ENCODE peak calls at places on chromosomes 4 and X, in nine cellular contexts. Y, H, F, N, B, I, M, J and O are unnamed samples.
A peak's percentile ranks its signal among the peaks of the same experiment; 100 is the strongest.

GRCh38 chrX:48520976-48521352 is 644 bp upstream of the EBP start:
- DNase-seq in Y (no peak), H (no peak), F (no peak), N (no peak), B (no peak), I (no peak), M (peak; percentile 33), J (no peak), O (no peak)

GRCh38 chr4:159764343-159764952 is 661.6 kb downstream of the RAPGEF2 start:
- DNase-seq in Y (no peak), H (no peak), F (no peak), N (peak; percentile 71), B (peak; percentile 68), I (no peak), M (no peak), J (peak; percentile 64), O (no peak)

GRCh38 chr4:127748957-127749356 is 18.8 kb downstream of the SLC25A31 start:
- DNase-seq in Y (no peak), H (no peak), F (no peak), N (no peak), B (no peak), I (no peak), M (no peak), J (no peak), O (no peak)

GRCh38 chrX:96611619-96612362 is 72.9 kb upstream of the DIAPH2 start:
- DNase-seq in Y (peak; percentile 45), H (no peak), F (no peak), N (no peak), B (no peak), I (no peak), M (no peak), J (peak; percentile 6), O (no peak)

GRCh38 chr4:185524888-185525863 is 10.1 kb downstream of the PDLIM3 start:
- DNase-seq in Y (peak; percentile 75), H (no peak), F (peak; percentile 66), N (no peak), B (no peak), I (no peak), M (no peak), J (no peak), O (no peak)

GRCh38 chr4:107885865-107886264 is 45.5 kb upstream of the CYP2U1 start:
- DNase-seq in Y (no peak), H (no peak), F (no peak), N (no peak), B (no peak), I (no peak), M (no peak), J (peak; percentile 72), O (no peak)

GRCh38 chrX:110394653-110395052 is 36.0 kb downstream of the RTL9 start:
- DNase-seq in Y (no peak), H (no peak), F (no peak), N (peak; percentile 39), B (no peak), I (no peak), M (no peak), J (peak; percentile 88), O (no peak)

GRCh38 chrX:24294619-24295018 is 19.2 kb downstream of the SUPT20HL2 start:
- DNase-seq in Y (no peak), H (no peak), F (no peak), N (peak; percentile 34), B (peak; percentile 61), I (no peak), M (peak; percentile 26), J (no peak), O (peak; percentile 11)

GRCh38 chr4:10810411-10810810 is 125.8 kb upstream of the CLNK start:
- DNase-seq in Y (no peak), H (no peak), F (no peak), N (no peak), B (no peak), I (no peak), M (no peak), J (no peak), O (no peak)

GRCh38 chr4:125096662-125097061 is 218.1 kb upstream of the FAT4 start:
- DNase-seq in Y (no peak), H (no peak), F (no peak), N (no peak), B (no peak), I (no peak), M (no peak), J (no peak), O (no peak)

DNA sequence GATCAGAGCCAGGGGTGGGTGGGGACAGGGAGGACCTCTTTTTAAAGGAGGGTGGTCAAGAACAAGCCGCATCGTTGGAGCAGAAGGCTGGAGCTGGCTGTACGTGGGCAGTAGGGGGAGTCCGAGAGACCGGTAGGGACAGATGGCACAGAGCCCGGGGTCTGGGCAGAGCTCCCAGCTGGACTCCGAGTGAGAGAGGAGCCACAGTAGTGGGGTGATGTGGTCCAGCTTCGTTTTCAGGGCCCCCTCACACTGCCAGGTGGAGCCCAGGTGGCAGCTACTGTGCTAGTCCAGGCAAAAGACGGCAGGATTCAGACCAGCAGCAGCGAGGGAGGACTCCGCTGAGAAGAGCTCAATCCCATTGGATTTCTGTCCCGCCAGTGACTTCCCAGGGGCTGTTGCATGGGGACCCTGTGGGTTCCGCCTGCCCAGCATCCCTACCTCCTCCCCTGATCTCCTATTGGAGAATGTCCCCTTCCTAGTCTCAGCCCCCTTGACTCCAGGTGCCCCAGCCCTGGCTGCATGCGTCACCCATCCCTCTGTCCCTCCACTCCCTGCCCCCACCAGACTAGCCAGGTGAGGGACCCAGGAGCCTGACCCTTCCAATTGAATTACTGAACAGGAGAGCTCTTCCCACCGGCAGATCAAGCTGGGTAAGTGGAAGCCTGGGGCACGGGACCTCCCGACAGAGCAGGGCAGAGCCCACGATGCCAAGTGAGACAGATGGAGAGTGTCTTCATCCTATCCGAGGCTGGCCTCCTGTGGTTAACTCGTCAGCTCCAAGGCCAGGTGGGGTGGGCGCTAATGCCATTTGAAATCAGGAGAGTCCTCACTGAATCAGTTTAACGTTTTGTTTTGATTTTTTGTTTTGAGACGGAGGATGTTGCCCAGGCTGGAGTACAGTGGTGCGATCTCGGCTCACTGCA is 2.9 kb downstream of the ARHGAP4 start:
- DNase-seq in Y (peak; percentile 91), H (no peak), F (peak; percentile 83), N (peak; percentile 50), B (no peak), I (peak; percentile 87), M (peak; percentile 62), J (no peak), O (peak; percentile 72)
- TF ChIP-seq CTCF in Y (peak; percentile 24), H (no peak), F (peak; percentile 60), N (no peak), B (peak; percentile 52), I (no peak), M (peak; percentile 38), J (peak; percentile 70), O (peak; percentile 36)

DNA sequence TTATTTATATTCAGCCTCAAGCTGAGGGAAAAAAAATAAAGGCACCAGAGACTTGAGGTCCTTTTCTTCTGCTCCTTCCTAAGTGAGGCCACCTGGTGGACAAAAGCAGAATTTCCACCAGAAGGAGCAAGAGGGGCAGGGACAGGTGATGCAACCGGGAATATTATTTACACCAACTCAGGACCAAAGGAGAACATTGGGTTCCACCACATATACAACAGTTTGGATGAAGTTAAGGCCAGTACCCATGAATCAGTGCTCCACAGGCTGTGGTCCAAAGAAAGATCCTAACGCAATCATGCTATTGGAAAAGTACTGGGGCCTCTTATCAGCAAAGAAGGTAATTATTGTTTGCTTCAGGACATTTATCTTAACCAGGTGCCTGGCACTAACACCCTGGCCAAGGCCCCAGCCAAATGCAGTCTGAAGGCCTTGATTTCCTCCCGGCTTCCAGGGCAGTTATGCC is 57.4 kb downstream of the TSC22D3 start:
- DNase-seq in Y (peak; percentile 91), H (no peak), F (peak; percentile 64), N (peak; percentile 92), B (peak; percentile 78), I (peak; percentile 94), M (peak; percentile 63), J (peak; percentile 70), O (peak; percentile 88)
- TF ChIP-seq CTCF in Y (peak; percentile 89), H (peak; percentile 95), F (peak; percentile 88), N (peak; percentile 81), B (peak; percentile 57), I (peak; percentile 79), M (peak; percentile 77), J (peak; percentile 48), O (peak; percentile 84)

DNA sequence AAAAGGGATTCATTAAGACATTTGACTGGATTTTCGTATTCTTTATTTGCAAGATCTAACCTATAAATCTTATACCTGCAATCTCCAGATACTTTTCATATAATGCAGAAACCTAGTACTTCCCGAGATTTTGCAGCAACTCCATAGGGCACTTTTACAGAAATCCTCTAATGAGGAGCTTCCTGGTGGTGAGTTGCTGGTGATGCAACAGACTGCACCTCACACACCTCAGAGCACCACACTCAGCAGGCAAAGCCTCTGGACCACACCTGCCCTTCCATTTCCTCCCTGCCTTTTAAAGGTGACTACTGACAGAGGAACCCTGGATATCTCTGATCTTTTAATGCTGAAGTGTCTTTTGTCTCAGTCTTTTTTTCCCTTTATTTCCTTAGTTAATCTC is 289.4 kb downstream of the TRAM1L1 start:
- DNase-seq in Y (no peak), H (no peak), F (no peak), N (no peak), B (no peak), I (no peak), M (no peak), J (no peak), O (no peak)
- TF ChIP-seq CTCF in Y (no peak), H (no peak), F (no peak), N (no peak), B (no peak), I (no peak), M (no peak), J (no peak), O (no peak)

DNA sequence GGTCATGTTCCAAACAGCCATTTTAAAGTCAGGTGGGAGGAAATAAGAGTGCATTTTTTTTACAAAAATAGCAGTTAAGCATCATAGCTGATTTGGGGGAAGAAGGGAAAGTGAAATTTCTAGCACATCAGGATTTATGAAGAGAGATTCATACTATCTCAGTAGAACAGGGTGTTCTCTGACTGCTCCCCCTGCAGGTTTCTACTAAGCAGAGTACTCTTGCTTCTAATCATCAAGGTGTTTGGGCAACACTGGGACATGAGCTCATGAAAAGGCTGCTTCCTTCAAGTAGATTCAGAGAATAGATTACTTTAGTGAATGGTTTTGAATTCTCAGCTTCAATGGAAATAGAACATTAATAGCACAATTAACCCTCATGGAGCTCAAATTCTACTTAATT is 591.4 kb upstream of the PCDH10 start:
- DNase-seq in Y (no peak), H (no peak), F (no peak), N (peak; percentile 28), B (peak; percentile 12), I (no peak), M (no peak), J (peak; percentile 2), O (no peak)
- TF ChIP-seq CTCF in Y (no peak), H (no peak), F (no peak), N (peak; percentile 16), B (peak; percentile 5), I (no peak), M (no peak), J (no peak), O (no peak)

GRCh38 chrX:20388594-20388993 is 121.9 kb upstream of the RPS6KA3 start:
- DNase-seq in Y (no peak), H (no peak), F (no peak), N (no peak), B (no peak), I (no peak), M (no peak), J (no peak), O (no peak)

GRCh38 chrX:20397587-20397986 is 130.9 kb upstream of the RPS6KA3 start:
- DNase-seq in Y (no peak), H (no peak), F (no peak), N (peak; percentile 16), B (no peak), I (no peak), M (no peak), J (no peak), O (no peak)

GRCh38 chrX:20399728-20400414 is 133.2 kb upstream of the RPS6KA3 start:
- DNase-seq in Y (no peak), H (no peak), F (no peak), N (no peak), B (no peak), I (no peak), M (no peak), J (no peak), O (no peak)

GRCh38 chrX:20393944-20394343 is 127.2 kb upstream of the RPS6KA3 start:
- DNase-seq in Y (no peak), H (no peak), F (no peak), N (no peak), B (no peak), I (no peak), M (no peak), J (no peak), O (no peak)
- TF ChIP-seq CTCF in Y (no peak), H (no peak), F (no peak), N (no peak), B (no peak), I (no peak), M (no peak), J (no peak), O (no peak)